ENCODE peak calls at places on chromosomes 13 and 19, in six cellular contexts. A is K562, E is right atrium auricular region, Q is uterus, N is astrocyte, L is retinal pigment epithelial cell. X is an unnamed sample.

GRCh38 chr19:39307822-39308530 is 11.8 kb downstream of the IFNL1 start:
- DNase-seq in A (peak), N (no peak), E (no peak), Q (no peak), L (no peak), X (no peak)

GRCh38 chr19:17338440-17339078 is 1.2 kb downstream of the GTPBP3 start:
- DNase-seq in L (no peak), N (no peak), A (peak), Q (no peak), E (no peak), X (no peak)

GRCh38 chr13:38624822-38625221 is 62.1 kb upstream of the FREM2 start:
- DNase-seq in A (no peak), L (no peak), N (no peak), E (no peak), Q (no peak), X (no peak)

GRCh38 chr19:47331931-47332547 is at the start of gene C5AR2:
- DNase-seq in L (no peak), A (no peak), E (no peak), N (no peak), Q (no peak), X (no peak)

GRCh38 chr19:789473-790052 is 7.7 kb upstream of the PTBP1 start:
- DNase-seq in A (peak), Q (no peak), E (no peak), N (no peak), L (no peak), X (no peak)

GRCh38 chr13:45861352-45861751 is 9.8 kb upstream of the SIAH3 start:
- DNase-seq in A (no peak), L (no peak), E (no peak), Q (no peak), N (no peak), X (no peak)

GRCh38 chr19:29121684-29122083 is 91.3 kb downstream of the UQCRFS1 start:
- DNase-seq in N (no peak), E (no peak), Q (no peak), L (no peak), A (peak), X (peak)

GRCh38 chr19:10192922-10193321 is 1.8 kb downstream of the DNMT1 start:
- DNase-seq in A (no peak), Q (no peak), E (no peak), N (no peak), L (no peak), X (no peak)

GRCh38 chr13:68851026-68851425 is 1256.6 kb upstream of the ATXN8OS start:
- DNase-seq in A (no peak), L (no peak), N (peak), Q (no peak), E (no peak), X (no peak)

GRCh38 chr19:32396046-32396652 is 9.4 kb upstream of the DPY19L3 start:
- DNase-seq in Q (no peak), N (no peak), A (no peak), E (no peak), L (no peak), X (no peak)

GRCh38 chr13:26971990-26972888 is 199.4 kb downstream of the USP12 start:
- DNase-seq in Q (no peak), E (no peak), L (no peak), N (peak), A (peak), X (peak)

GRCh38 chr19:57192993-57193392 is 1.7 kb downstream of the ZNF264 start:
- DNase-seq in Q (no peak), A (no peak), E (no peak), L (no peak), N (no peak), X (no peak)

GRCh38 chr19:6239401-6239844 is 40.4 kb downstream of the MLLT1 start:
- DNase-seq in A (peak), N (peak), E (no peak), L (no peak), Q (no peak), X (no peak)

GRCh38 chr19:45952691-45953505 is 20.8 kb downstream of the NOVA2 start:
- DNase-seq in Q (peak), N (peak), A (peak), E (no peak), L (no peak), X (peak)

GRCh38 chr13:20691616-20692015 is 11.9 kb upstream of the IL17D start:
- DNase-seq in Q (no peak), N (no peak), E (no peak), A (no peak), L (peak), X (no peak)

GRCh38 chr13:83895994-83896580 is 13.8 kb upstream of the SLITRK1 start:
- DNase-seq in E (no peak), N (peak), A (no peak), Q (no peak), L (no peak), X (no peak)

GRCh38 chr19:34972163-34972705 is 8.2 kb upstream of the ZNF792 start:
- DNase-seq in Q (no peak), N (no peak), E (peak), A (no peak), L (no peak), X (no peak)

GRCh38 chr13:33186851-33187250 is 98.7 kb downstream of the STARD13 start:
- DNase-seq in A (no peak), L (no peak), E (no peak), Q (no peak), N (peak), X (peak)

GRCh38 chr13:73169971-73170370 is 111.2 kb downstream of the KLF5 start:
- DNase-seq in Q (no peak), N (no peak), A (no peak), E (no peak), L (no peak), X (peak)

GRCh38 chr13:98510156-98510509 is 66.8 kb downstream of the STK24 start:
- DNase-seq in Q (no peak), N (no peak), A (no peak), L (no peak), E (no peak), X (peak)

GRCh38 chr13:37701306-37701705 is 102.7 kb upstream of the POSTN start:
- DNase-seq in E (no peak), A (no peak), L (no peak), N (peak), Q (no peak), X (no peak)

GRCh38 chr13:19864339-19865309 is 1.2 kb upstream of the ZMYM5 start:
- DNase-seq in Q (peak), A (peak), L (no peak), E (peak), N (peak), X (peak)

GRCh38 chr13:97018029-97018819 is 23.9 kb upstream of the OXGR1 start:
- DNase-seq in L (no peak), A (peak), Q (no peak), N (peak), E (no peak), X (peak)

GRCh38 chr19:45177817-45178261 is at the start of gene TRAPPC6A:
- DNase-seq in Q (no peak), E (no peak), A (no peak), L (no peak), N (peak), X (no peak)

GRCh38 chr19:18086590-18087138 is at the start of gene IL12RB1:
- DNase-seq in Q (no peak), E (no peak), L (no peak), A (no peak), N (no peak), X (peak)

GRCh38 chr13:84574851-84575250 is 692.6 kb upstream of the SLITRK1 start:
- DNase-seq in E (no peak), A (no peak), N (peak), L (no peak), Q (no peak), X (no peak)

GRCh38 chr13:36212789-36213188 is 1.6 kb downstream of the SOHLH2 start:
- DNase-seq in N (no peak), A (no peak), Q (no peak), E (no peak), L (no peak), X (no peak)

GRCh38 chr13:114063545-114064515 is 68.6 kb downstream of the RASA3 start:
- DNase-seq in E (peak), A (peak), Q (peak), L (no peak), N (peak), X (peak)

GRCh38 chr13:28671393-28671792 is 12.5 kb downstream of the POMP start:
- DNase-seq in E (no peak), Q (no peak), N (no peak), L (no peak), A (no peak), X (no peak)

GRCh38 chr13:44768775-44769578 is 192.8 kb upstream of the TSC22D1 start:
- DNase-seq in L (no peak), N (peak), A (no peak), Q (no peak), E (no peak), X (peak)

GRCh38 chr13:45238945-45239795 is 38.3 kb upstream of the KCTD4 start:
- DNase-seq in N (peak), Q (no peak), A (no peak), L (no peak), E (no peak), X (no peak)

DNA sequence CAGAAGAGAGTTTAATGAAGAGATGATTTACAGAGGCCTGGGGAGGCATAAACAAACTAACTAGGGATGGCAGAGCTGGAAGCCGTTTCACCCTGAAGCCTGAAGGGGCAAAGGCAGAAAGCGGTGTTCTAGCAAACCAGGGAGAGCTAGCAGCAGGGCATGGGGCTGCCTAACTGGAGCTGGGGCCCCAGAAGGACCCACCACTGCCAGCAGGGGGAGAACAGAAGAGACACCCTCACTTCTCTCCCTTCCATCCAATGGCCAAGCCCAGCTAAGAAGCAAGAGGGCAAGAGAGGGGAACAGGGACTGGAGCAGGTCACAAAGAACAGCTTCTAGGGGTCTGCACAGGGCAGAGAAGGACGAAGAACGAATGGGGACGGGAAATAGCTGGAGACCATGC is 195.5 kb downstream of the KATNAL1 start:
- DNase-seq in Q (no peak), E (no peak), A (no peak), N (no peak), L (no peak), X (peak)
- TF ChIP-seq CTCF in Q (no peak), E (no peak), A (no peak), N (peak), L (peak), X (peak)

DNA sequence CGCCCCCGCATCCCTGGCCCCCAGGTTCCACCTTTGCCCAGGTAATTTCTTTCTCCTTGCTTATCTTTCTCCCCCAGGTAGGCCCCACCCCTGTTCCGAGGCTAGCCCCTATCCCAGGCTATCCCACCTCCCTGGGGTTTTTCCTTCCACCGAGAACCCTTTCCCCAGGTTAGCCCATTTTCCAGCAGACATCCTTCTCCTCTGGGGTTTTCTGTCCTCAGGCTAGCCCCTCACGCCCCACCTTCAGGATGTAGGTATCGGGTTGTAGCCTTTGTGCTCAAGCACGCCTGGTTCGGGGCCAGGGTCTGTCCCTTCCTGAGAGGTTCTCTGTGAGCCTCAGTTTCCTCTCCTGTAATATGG is 835 bp downstream of the FSD1 start:
- DNase-seq in L (no peak), E (no peak), N (no peak), A (peak), Q (no peak), X (no peak)
- H3K4me3 ChIP-seq in L (peak), E (no peak), N (no peak), A (no peak), Q (no peak), X (no peak)

DNA sequence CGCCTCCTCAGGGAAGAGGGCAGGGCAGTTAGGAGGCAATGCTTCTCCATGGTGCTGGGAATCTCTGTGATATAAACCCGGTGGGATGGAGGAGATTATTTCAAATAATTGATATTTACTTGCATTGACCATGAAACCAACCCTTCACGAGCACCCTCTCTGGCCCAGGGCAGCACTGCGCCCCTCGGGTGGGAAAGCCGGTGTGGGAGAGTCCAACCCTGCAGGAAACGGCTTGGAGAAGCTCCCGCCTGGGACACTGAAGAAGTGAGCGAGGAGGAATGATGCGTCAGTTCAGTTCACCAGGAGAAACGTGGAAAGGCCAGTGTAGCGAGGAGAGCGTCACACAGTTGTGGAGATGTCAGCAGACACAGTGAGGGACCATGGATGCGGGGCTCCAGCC is 99.9 kb downstream of the COL4A2 start:
- DNase-seq in N (no peak), L (no peak), Q (no peak), E (no peak), A (no peak), X (no peak)
- TF ChIP-seq CTCF in N (no peak), L (no peak), Q (no peak), E (no peak), A (no peak), X (no peak)

GRCh38 chr19:41323023-41323422 is 13.1 kb downstream of the CCDC97 start:
- DNase-seq in N (peak), Q (peak), E (no peak), A (no peak), L (no peak), X (no peak)
- H3K4me3 ChIP-seq in N (peak), Q (no peak), E (no peak), A (peak), L (no peak), X (no peak)

DNA sequence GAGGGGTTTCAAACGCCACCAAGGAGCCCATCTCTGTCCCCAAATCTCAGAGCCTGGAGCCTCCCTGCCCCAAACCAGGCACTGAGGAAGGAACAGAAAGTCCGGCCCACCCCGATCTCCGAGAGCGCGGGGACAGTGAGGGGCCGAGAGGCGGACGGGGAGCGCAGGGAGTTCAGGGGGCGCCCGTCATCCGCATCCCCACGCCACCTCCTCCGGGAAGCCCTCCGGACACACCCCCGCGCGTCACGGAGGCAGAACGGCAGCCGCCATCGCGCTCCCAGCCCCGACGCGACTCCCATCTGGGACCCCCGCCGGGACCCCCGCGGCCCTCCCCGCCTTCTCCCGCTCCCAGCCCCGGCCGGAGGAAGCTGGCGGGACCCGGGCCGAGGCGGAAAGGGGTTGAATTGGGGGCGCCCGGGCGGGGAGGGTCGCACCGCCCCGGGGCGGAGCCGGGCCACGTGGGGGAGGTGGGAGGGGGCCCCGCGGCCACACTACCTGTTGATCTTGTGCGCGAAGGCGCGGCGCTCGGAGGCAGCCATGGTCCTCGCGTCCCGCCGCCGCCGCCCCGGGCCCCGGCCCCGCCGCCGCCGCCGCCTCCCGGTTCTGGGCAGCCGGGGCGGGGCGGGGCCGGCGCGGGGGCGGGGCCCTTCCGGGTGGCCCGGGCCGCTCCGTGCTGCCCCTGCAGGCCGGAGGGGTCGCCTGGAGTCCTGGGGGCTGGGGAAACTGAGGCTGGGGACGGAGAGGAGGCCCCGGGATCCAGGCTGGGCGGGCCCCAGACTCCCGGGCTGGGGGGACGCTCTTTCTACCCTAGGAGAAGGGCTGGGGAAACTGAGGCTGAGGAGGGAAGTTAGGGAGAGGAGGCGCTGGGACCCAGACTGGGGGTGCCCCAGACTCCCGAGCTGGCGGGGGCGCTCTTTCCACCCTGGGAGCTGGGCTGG is at the start of gene DOCK6:
- DNase-seq in N (no peak), A (peak), Q (peak), E (no peak), L (no peak), X (peak)
- TF ChIP-seq CTCF in N (no peak), A (peak), Q (peak), E (peak), L (peak), X (peak)

DNA sequence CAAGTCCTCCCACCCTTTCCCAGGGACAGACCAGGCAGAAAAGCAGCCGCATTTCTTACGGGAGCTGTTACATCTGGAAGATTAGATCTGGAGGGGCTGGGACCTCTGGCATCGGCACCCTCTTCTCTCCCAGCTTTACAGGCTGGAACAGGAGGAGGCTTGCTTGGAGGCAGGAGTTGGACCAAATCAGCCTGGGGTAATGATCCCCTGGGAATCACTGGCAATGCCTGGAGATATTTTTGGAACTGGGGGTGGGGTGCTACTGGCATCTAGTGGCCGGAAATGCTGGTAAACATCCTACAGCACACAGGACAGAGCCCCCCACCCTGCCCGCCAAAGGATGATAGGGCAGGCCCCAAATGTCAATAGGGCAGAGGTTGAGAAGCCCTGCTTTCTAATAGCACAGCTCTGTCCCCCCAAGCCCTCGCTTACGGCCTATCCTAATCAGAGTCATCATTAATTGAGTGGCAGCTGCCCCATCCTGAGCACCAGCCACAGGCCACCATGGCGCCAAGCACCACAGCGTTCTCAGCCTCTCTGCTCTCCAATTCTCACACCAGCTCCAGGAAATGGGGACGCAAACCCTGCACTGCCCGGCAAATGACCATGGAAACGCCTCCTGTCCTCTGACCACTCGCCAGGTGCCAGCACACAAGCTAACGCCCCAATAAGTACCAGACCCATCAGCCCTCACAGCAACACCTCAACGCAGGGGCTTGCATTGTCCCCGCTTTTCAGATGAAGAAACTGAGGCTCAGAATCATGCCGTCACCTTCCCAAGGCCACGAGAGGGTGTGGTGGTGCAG is 20.6 kb downstream of the LRRC4B start:
- DNase-seq in A (no peak), L (no peak), E (no peak), N (no peak), Q (no peak), X (no peak)
- H3K4me3 ChIP-seq in A (no peak), L (no peak), E (no peak), N (no peak), Q (no peak), X (no peak)